ENCODE peak calls at places on chromosomes 12 and 14, in seven cellular contexts. G is GM12878, K is GM12891, S is H1, D is HepG2, H is SK-N-SH, A is K562. V is an unnamed sample.

GRCh38 chr12:12327802-12328201 is 22.2 kb downstream of the MANSC1 start:
- DNase-seq in D (peak; percentile 65), S (no peak), G (peak; percentile 25), A (peak; percentile 43), H (peak; percentile 64), K (peak; percentile 31), V (peak; percentile 14)

GRCh38 chr12:132908145-132909029 is 21.0 kb upstream of the CHFR start:
- DNase-seq in S (peak; percentile 97), K (peak; percentile 83), H (peak; percentile 96), G (peak; percentile 89), A (peak; percentile 47), D (no peak), V (peak; percentile 70)

GRCh38 chr12:99609455-99610181 is 37.9 kb upstream of the GARIN6 start:
- DNase-seq in K (no peak), D (no peak), S (no peak), H (no peak), G (no peak), A (no peak), V (no peak)

GRCh38 chr14:64878775-64879634 is 702 bp downstream of the SPTB start:
- DNase-seq in K (no peak), D (no peak), A (peak; percentile 18), G (no peak), H (peak; percentile 15), S (no peak), V (no peak)

GRCh38 chr14:63764103-63764502 is 36.2 kb upstream of the SGPP1 start:
- DNase-seq in A (no peak), H (no peak), G (no peak), S (no peak), K (no peak), D (peak; percentile 90), V (no peak)

GRCh38 chr14:33375781-33376180 is 437.1 kb downstream of the NPAS3 start:
- DNase-seq in H (no peak), S (no peak), D (no peak), A (no peak), G (no peak), K (no peak), V (no peak)

GRCh38 chr14:50070840-50071548 is 45.4 kb downstream of the VCPKMT start:
- DNase-seq in S (no peak), D (no peak), A (no peak), G (no peak), H (no peak), K (no peak), V (no peak)

GRCh38 chr14:100622708-100623485 is 35.7 kb upstream of the BEGAIN start:
- DNase-seq in K (no peak), D (no peak), G (no peak), H (no peak), S (no peak), A (no peak), V (no peak)

GRCh38 chr12:130335517-130336392 is 1.9 kb upstream of the PIWIL1 start:
- DNase-seq in A (peak; percentile 41), H (peak; percentile 70), G (peak; percentile 3), K (no peak), D (peak; percentile 52), S (no peak), V (no peak)

GRCh38 chr14:36070056-36071043 is 106.2 kb downstream of the PTCSC3 start:
- DNase-seq in A (peak; percentile 31), K (no peak), G (no peak), S (peak; percentile 44), H (peak; percentile 39), D (peak; percentile 84), V (no peak)

GRCh38 chr14:34212574-34212973 is 249.5 kb downstream of the SPTSSA start:
- DNase-seq in A (no peak), G (no peak), S (no peak), K (no peak), H (no peak), D (no peak), V (no peak)

GRCh38 chr12:1503281-1503711 is 91.1 kb downstream of the FBXL14 start:
- DNase-seq in S (no peak), A (no peak), D (no peak), K (no peak), H (no peak), G (no peak), V (no peak)

GRCh38 chr12:27593266-27593665 is 69.3 kb downstream of the PPFIBP1 start:
- DNase-seq in D (no peak), G (no peak), A (no peak), S (no peak), H (no peak), K (no peak), V (no peak)

GRCh38 chr12:14828896-14829295 is 14.4 kb downstream of the ART4 start:
- DNase-seq in D (no peak), G (peak; percentile 12), S (no peak), A (no peak), H (peak; percentile 32), K (no peak), V (no peak)

GRCh38 chr14:86510503-86510902 is 980.6 kb downstream of the FLRT2 start:
- DNase-seq in K (no peak), G (no peak), H (no peak), S (no peak), D (no peak), A (no peak), V (no peak)

GRCh38 chr12:123027726-123028445 is 47.4 kb downstream of the ARL6IP4 start:
- DNase-seq in A (no peak), K (no peak), D (no peak), S (no peak), H (no peak), G (no peak), V (no peak)

GRCh38 chr12:2268478-2269286 is 215.9 kb downstream of the CACNA1C start:
- DNase-seq in S (no peak), G (no peak), H (no peak), D (no peak), A (no peak), K (no peak), V (no peak)

GRCh38 chr14:36773136-36773540 is 111.5 kb downstream of the PAX9 start:
- DNase-seq in H (no peak), G (no peak), A (peak; percentile 81), D (peak; percentile 51), K (no peak), S (no peak), V (no peak)

DNA sequence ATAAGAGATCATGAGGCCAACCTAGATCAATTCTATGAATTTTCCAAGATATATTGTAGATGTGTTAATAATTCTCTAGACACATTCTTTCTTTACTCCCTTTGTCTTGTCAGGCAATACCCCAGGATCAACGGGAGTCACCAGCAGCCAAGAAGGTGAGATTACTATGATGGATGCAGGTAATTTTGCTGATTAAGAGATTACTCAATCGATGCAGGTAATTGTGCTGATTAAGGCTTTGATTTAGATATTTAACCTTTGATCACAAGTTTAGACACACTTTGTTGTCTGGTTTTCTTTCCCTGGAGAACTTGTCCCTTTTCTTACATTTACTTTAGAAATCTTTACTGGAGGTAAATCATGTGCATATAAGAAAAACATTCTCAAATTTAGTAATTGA is 134.3 kb upstream of the CNTN1 start:
- DNase-seq in G (no peak), K (no peak), A (no peak), S (no peak), H (no peak), D (no peak), V (no peak)
- TF ChIP-seq POLR2AphosphoS5 in G (no peak), K (no peak), A (no peak), S (no peak), H (no peak), D (no peak), V (no peak)

GRCh38 chr12:71090971-71091370 is 66.8 kb downstream of the TSPAN8 start:
- DNase-seq in H (no peak), A (no peak), K (no peak), G (no peak), D (no peak), S (no peak), V (no peak)

DNA sequence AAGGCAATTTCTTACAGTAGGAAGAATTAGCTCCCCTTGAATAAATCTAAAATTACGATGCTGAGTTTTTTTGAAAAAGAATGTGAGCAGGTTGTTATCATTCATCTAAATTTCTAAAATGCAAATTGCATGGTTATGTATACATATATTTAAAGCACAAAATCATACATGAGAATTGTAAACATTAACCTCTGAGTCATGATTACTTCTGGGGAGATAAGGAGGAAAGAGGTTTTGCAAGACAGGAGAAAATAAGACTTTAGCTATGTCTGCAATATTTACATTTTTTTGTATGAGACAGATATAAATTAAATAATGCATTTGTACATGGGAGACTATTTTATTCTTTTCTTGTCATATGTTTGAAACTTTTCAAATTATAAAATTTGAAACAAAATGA is 72.2 kb downstream of the TSPAN8 start:
- DNase-seq in G (no peak), A (no peak), K (no peak), D (no peak), S (no peak), H (no peak), V (no peak)
- TF ChIP-seq TAF1 in G (no peak), A (no peak), K (no peak), D (no peak), S (no peak), H (no peak), V (no peak)

GRCh38 chr12:46559311-46559710 is 186.7 kb upstream of the SLC38A2 start:
- DNase-seq in G (no peak), H (no peak), A (no peak), S (no peak), D (no peak), K (no peak), V (no peak)

GRCh38 chr12:46560078-46560477 is 187.5 kb upstream of the SLC38A2 start:
- DNase-seq in D (peak; percentile 15), S (no peak), H (no peak), A (no peak), K (no peak), G (no peak), V (no peak)

GRCh38 chr12:46558696-46559095 is 186.1 kb upstream of the SLC38A2 start:
- DNase-seq in H (no peak), D (no peak), G (no peak), K (no peak), S (no peak), A (no peak), V (no peak)

GRCh38 chr12:46560874-46561273 is 188.3 kb upstream of the SLC38A2 start:
- DNase-seq in G (no peak), K (no peak), H (no peak), D (no peak), A (no peak), S (no peak), V (no peak)

GRCh38 chr12:46562625-46563228 is 190.2 kb upstream of the SLC38A2 start:
- DNase-seq in A (no peak), S (no peak), G (no peak), K (no peak), D (peak; percentile 62), H (no peak), V (no peak)
- TF ChIP-seq POLR2AphosphoS5 in A (no peak), S (no peak), G (no peak), K (no peak), D (no peak), H (no peak), V (no peak)

DNA sequence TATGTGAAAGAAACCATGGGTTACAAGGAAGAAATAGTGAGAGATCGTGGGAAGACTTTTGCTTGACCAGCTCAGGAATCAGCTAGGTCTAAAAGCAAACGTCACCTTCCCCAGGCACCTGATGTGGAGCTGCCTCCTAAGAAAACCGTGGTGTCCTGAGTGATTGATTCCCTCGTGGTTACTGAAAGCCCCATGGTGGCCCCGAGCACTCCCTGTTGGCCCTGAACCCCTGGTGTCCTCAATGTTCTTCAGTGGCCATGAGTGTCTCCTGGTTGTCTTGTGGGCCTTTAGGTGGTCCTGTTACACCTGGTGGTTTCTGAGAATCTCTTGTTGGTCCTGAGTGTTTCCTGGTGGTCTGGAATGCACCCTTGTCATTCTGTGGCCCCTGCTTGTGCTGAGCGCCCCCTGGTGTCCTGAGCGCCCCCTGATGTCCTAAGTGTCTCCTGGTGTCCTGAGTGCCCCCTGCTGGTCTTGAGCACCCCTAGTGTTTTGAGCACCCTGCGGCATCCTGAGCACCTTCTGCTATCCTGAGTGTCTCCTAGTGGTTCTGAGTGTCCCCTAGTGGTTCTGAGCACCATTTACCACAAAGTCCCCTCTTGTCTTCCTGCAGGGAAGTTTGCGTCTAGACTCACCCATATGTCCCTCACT is 518.7 kb downstream of the TMEM121 start:
- DNase-seq in A (peak; percentile 51), D (peak; percentile 83), K (peak; percentile 19), S (no peak), G (no peak), H (peak; percentile 35), V (peak; percentile 6)
- TF ChIP-seq TAF1 in A (no peak), D (no peak), K (no peak), S (no peak), G (no peak), H (no peak), V (no peak)

V was measured in GM12892.